ENCODE peak calls at places on chromosomes 5 and 9, in six cellular contexts. L is LoVo, I is H4, O is osteocyte, X is AG08395, S is cardiac septum. G is an unnamed sample.

GRCh38 chr5:124888050-124888506 is 141.6 kb upstream of the ZNF608 start:
- DNase-seq in X (no peak), O (no peak), S (no peak), L (peak), I (no peak), G (no peak)

GRCh38 chr9:137705906-137706305 is 87.1 kb downstream of the EHMT1 start:
- DNase-seq in O (no peak), I (no peak), S (no peak), L (no peak), X (no peak), G (no peak)

GRCh38 chr5:91332267-91333044 is 50.7 kb downstream of the ARRDC3 start:
- DNase-seq in S (no peak), L (peak), I (peak), X (peak), O (no peak), G (no peak)

GRCh38 chr5:111511174-111512025 is 935 bp downstream of the STARD4 start:
- DNase-seq in X (peak), I (no peak), S (no peak), O (no peak), L (no peak), G (no peak)

GRCh38 chr5:75051217-75051751 is 1.1 kb downstream of the GCNT4 start:
- DNase-seq in X (no peak), I (no peak), L (peak), S (no peak), O (no peak), G (no peak)

GRCh38 chr9:78519786-78520185 is 222.9 kb downstream of the PSAT1 start:
- DNase-seq in O (no peak), S (no peak), I (no peak), X (no peak), L (no peak), G (no peak)

GRCh38 chr9:98429613-98430012 is 174.2 kb upstream of the TBC1D2 start:
- DNase-seq in S (no peak), X (peak), O (no peak), L (no peak), I (peak), G (no peak)

GRCh38 chr5:54523534-54523933 is 6.0 kb downstream of the SNX18 start:
- DNase-seq in S (no peak), I (no peak), X (no peak), O (no peak), L (no peak), G (no peak)

GRCh38 chr9:19689324-19690087 is 99.3 kb downstream of the SLC24A2 start:
- DNase-seq in O (no peak), L (no peak), S (no peak), X (no peak), I (no peak), G (no peak)

GRCh38 chr9:19232830-19233194 is 2.3 kb downstream of the DENND4C start:
- DNase-seq in X (peak), L (no peak), I (no peak), S (no peak), O (no peak), G (no peak)

GRCh38 chr5:140253985-140254384 is 48.9 kb downstream of the PFDN1 start:
- DNase-seq in L (peak), I (peak), X (no peak), O (no peak), S (no peak), G (no peak)

GRCh38 chr9:95495988-95496387 is 20.8 kb downstream of the PTCH1 start:
- DNase-seq in X (no peak), O (no peak), L (no peak), S (no peak), I (no peak), G (no peak)

GRCh38 chr5:23157169-23157568 is 304.0 kb upstream of the CDH12 start:
- DNase-seq in X (no peak), I (no peak), S (no peak), O (no peak), L (no peak), G (no peak)

GRCh38 chr5:132474881-132475511 is 15.6 kb downstream of the IRF1 start:
- DNase-seq in X (no peak), I (no peak), O (no peak), L (no peak), S (no peak), G (no peak)

GRCh38 chr5:132750471-132751230 is 3.4 kb downstream of the CCNI2 start:
- DNase-seq in I (no peak), S (no peak), X (no peak), L (no peak), O (no peak), G (no peak)

GRCh38 chr5:53537711-53538110 is 22.7 kb upstream of the NDUFS4 start:
- DNase-seq in S (no peak), L (no peak), I (no peak), X (peak), O (no peak), G (no peak)

GRCh38 chr5:123937230-123937629 is 425.3 kb downstream of the CSNK1G3 start:
- DNase-seq in X (no peak), L (peak), S (no peak), I (peak), O (no peak), G (no peak)

GRCh38 chr5:95778713-95779426 is 43.7 kb downstream of the GLRX start:
- DNase-seq in L (no peak), X (no peak), S (no peak), I (no peak), O (no peak), G (no peak)

GRCh38 chr9:74666625-74667316 is 169.6 kb downstream of the RORB start:
- DNase-seq in S (no peak), X (no peak), L (no peak), O (no peak), I (peak), G (no peak)

GRCh38 chr9:129110740-129111142 is at the start of gene CRAT:
- DNase-seq in L (peak), S (peak), I (peak), X (peak), O (peak), G (peak)

GRCh38 chr9:129084087-129084486 is 3.2 kb downstream of the DOLPP1 start:
- DNase-seq in S (no peak), O (no peak), X (no peak), L (no peak), I (no peak), G (no peak)

GRCh38 chr5:1876708-1877433 is 5.9 kb downstream of the IRX4 start:
- DNase-seq in I (no peak), X (no peak), L (no peak), O (no peak), S (no peak), G (no peak)

GRCh38 chr5:107483196-107483595 is 187.5 kb downstream of the EFNA5 start:
- DNase-seq in L (no peak), S (no peak), O (no peak), I (no peak), X (no peak), G (no peak)

GRCh38 chr9:1709347-1709746 is 305.8 kb upstream of the SMARCA2 start:
- DNase-seq in I (no peak), L (no peak), O (no peak), S (no peak), X (no peak), G (no peak)

GRCh38 chr9:134624119-134624826 is 17.3 kb upstream of the COL5A1 start:
- DNase-seq in S (peak), I (no peak), L (no peak), O (no peak), X (peak), G (no peak)

GRCh38 chr5:81606150-81606549 is 144.7 kb downstream of the SSBP2 start:
- DNase-seq in L (no peak), O (no peak), X (no peak), S (no peak), I (no peak), G (no peak)

GRCh38 chr5:84764227-84764626 is 379.5 kb upstream of the EDIL3 start:
- DNase-seq in S (no peak), O (no peak), I (no peak), L (no peak), X (no peak), G (no peak)

GRCh38 chr5:1285141-1285540 is 9.7 kb downstream of the TERT start:
- DNase-seq in S (no peak), I (no peak), X (no peak), L (no peak), O (peak), G (no peak)

GRCh38 chr5:6837519-6838110 is 124.4 kb downstream of the TENT4A start:
- DNase-seq in X (peak), I (no peak), S (no peak), L (no peak), O (no peak), G (no peak)

GRCh38 chr9:109401169-109401989 is 80.5 kb upstream of the EPB41L4B start:
- DNase-seq in S (no peak), L (peak), O (no peak), X (peak), I (peak), G (no peak)

GRCh38 chr5:159211712-159212111 is 2.4 kb upstream of the RNF145 start:
- DNase-seq in I (no peak), X (no peak), S (no peak), L (peak), O (no peak), G (no peak)

GRCh38 chr5:96968074-96968473 is 32.2 kb downstream of the LNPEP start:
- DNase-seq in O (no peak), I (peak), X (peak), L (peak), S (no peak), G (no peak)

GRCh38 chr5:122067330-122067885 is 10.7 kb downstream of the LOX start:
- DNase-seq in L (no peak), X (no peak), O (no peak), I (no peak), S (no peak), G (no peak)

GRCh38 chr5:140628711-140629110 is 4.3 kb downstream of the CD14 start:
- DNase-seq in X (no peak), I (no peak), S (no peak), O (peak), L (no peak), G (no peak)

GRCh38 chr5:10034008-10034407 is 215.7 kb downstream of the ATPSCKMT start:
- DNase-seq in X (no peak), S (peak), L (no peak), O (no peak), I (no peak), G (no peak)

GRCh38 chr9:68760674-68761003 is 55.6 kb downstream of the PIP5K1B start:
- DNase-seq in I (no peak), S (no peak), O (no peak), L (no peak), X (no peak), G (no peak)

GRCh38 chr5:179284751-179285191 is 60.5 kb downstream of the ADAMTS2 start:
- DNase-seq in O (no peak), X (no peak), L (no peak), S (no peak), I (no peak), G (no peak)

GRCh38 chr9:117073539-117074336 is 341.1 kb downstream of the ASTN2 start:
- DNase-seq in X (no peak), I (peak), S (no peak), O (no peak), L (no peak), G (no peak)